ENCODE peak calls at places on chromosomes 13 and 19, in six cellular contexts. S, Z, N, H, V and R are unnamed samples.

GRCh38 chr19:16203256-16204004 is 5.7 kb downstream of the AP1M1 start:
- DNase-seq in S (no peak), Z (no peak), N (no peak), H (no peak), V (no peak), R (no peak)

GRCh38 chr19:33193864-33194362 is at the start of gene LRP3:
- DNase-seq in S (no peak), Z (no peak), N (no peak), H (no peak), V (no peak), R (peak)

GRCh38 chr19:4064551-4065260 is 2.0 kb downstream of the ZBTB7A start:
- DNase-seq in S (no peak), Z (no peak), N (no peak), H (peak), V (peak), R (peak)

GRCh38 chr13:77323858-77324257 is 3.0 kb downstream of the MYCBP2 start:
- DNase-seq in S (no peak), Z (no peak), N (no peak), H (no peak), V (no peak), R (no peak)

GRCh38 chr13:77833331-77833863 is 85.2 kb downstream of the EDNRB start:
- DNase-seq in S (no peak), Z (no peak), N (no peak), H (peak), V (no peak), R (no peak)

GRCh38 chr13:30002577-30002976 is 152.2 kb upstream of the UBL3 start:
- DNase-seq in S (peak), Z (peak), N (no peak), H (no peak), V (no peak), R (no peak)

GRCh38 chr19:53621885-53622710 is 9.7 kb upstream of the DPRX start:
- DNase-seq in S (peak), Z (peak), N (no peak), H (no peak), V (no peak), R (no peak)

GRCh38 chr19:35395762-35396199 is 24.9 kb downstream of the GPR42 start:
- DNase-seq in S (no peak), Z (no peak), N (no peak), H (no peak), V (no peak), R (peak)

GRCh38 chr13:63414247-63414646 is 1998.6 kb upstream of the PCDH20 start:
- DNase-seq in S (no peak), Z (no peak), N (no peak), H (no peak), V (no peak), R (no peak)

GRCh38 chr19:29766100-29766499 is 45.7 kb upstream of the CCNE1 start:
- DNase-seq in S (no peak), Z (no peak), N (no peak), H (no peak), V (no peak), R (no peak)

GRCh38 chr13:109698779-109699178 is 87.6 kb downstream of the IRS2 start:
- DNase-seq in S (peak), Z (peak), N (peak), H (no peak), V (no peak), R (no peak)

GRCh38 chr19:54420383-54421168 is 5.3 kb downstream of the TTYH1 start:
- DNase-seq in S (no peak), Z (no peak), N (no peak), H (no peak), V (no peak), R (peak)

GRCh38 chr13:35283856-35284255 is 192.6 kb downstream of the MAB21L1 start:
- DNase-seq in S (peak), Z (no peak), N (no peak), H (no peak), V (no peak), R (no peak)

GRCh38 chr13:41554626-41555386 is 97.5 kb downstream of the RGCC start:
- DNase-seq in S (peak), Z (no peak), N (no peak), H (no peak), V (no peak), R (no peak)

GRCh38 chr13:33347866-33348265 is 62.3 kb upstream of the STARD13 start:
- DNase-seq in S (no peak), Z (no peak), N (no peak), H (no peak), V (no peak), R (no peak)

GRCh38 chr19:41804327-41804726 is 7.9 kb downstream of the CEACAM3 start:
- DNase-seq in S (no peak), Z (no peak), N (no peak), H (no peak), V (no peak), R (no peak)

GRCh38 chr19:32651729-32652140 is 23.2 kb downstream of the ANKRD27 start:
- DNase-seq in S (no peak), Z (no peak), N (no peak), H (no peak), V (no peak), R (no peak)

GRCh38 chr19:35090160-35090794 is 25.3 kb upstream of the FXYD3 start:
- DNase-seq in S (peak), Z (peak), N (peak), H (peak), V (peak), R (no peak)

GRCh38 chr13:34523401-34523800 is 418.7 kb upstream of the NBEA start:
- DNase-seq in S (no peak), Z (peak), N (no peak), H (no peak), V (no peak), R (no peak)

GRCh38 chr19:21677696-21678418 is 89.5 kb downstream of the ZNF100 start:
- DNase-seq in S (no peak), Z (no peak), N (no peak), H (no peak), V (no peak), R (no peak)

GRCh38 chr13:79393564-79394249 is 12.3 kb downstream of the RBM26 start:
- DNase-seq in S (no peak), Z (no peak), N (no peak), H (peak), V (no peak), R (no peak)

GRCh38 chr13:75959861-75960481 is 323.8 kb downstream of the LMO7 start:
- DNase-seq in S (no peak), Z (no peak), N (no peak), H (no peak), V (no peak), R (no peak)

GRCh38 chr19:15291666-15292065 is 40.7 kb downstream of the BRD4 start:
- DNase-seq in S (no peak), Z (no peak), N (no peak), H (no peak), V (no peak), R (no peak)

GRCh38 chr19:49652723-49653465 is 10.9 kb downstream of the SCAF1 start:
- DNase-seq in S (no peak), Z (no peak), N (no peak), H (no peak), V (no peak), R (no peak)

GRCh38 chr13:108816381-108816780 is 187.0 kb downstream of the MYO16 start:
- DNase-seq in S (no peak), Z (no peak), N (no peak), H (no peak), V (no peak), R (no peak)

GRCh38 chr13:97125810-97126738 is 96.1 kb upstream of the MBNL2 start:
- DNase-seq in S (peak), Z (peak), N (no peak), H (peak), V (peak), R (no peak)

GRCh38 chr13:45500492-45501174 is 35.9 kb downstream of the COG3 start:
- DNase-seq in S (peak), Z (peak), N (peak), H (no peak), V (no peak), R (no peak)

GRCh38 chr13:97366172-97366688 is 67.7 kb upstream of the RAP2A start:
- DNase-seq in S (no peak), Z (no peak), N (no peak), H (no peak), V (no peak), R (no peak)

GRCh38 chr13:113493315-113493951 is 2.9 kb upstream of the DCUN1D2 start:
- DNase-seq in S (peak), Z (peak), N (peak), H (no peak), V (no peak), R (no peak)

GRCh38 chr13:89061821-89062220 is 1390.7 kb downstream of the SLITRK5 start:
- DNase-seq in S (no peak), Z (no peak), N (no peak), H (no peak), V (no peak), R (no peak)

GRCh38 chr19:5838437-5839311 is 828 bp downstream of the FUT6 start:
- DNase-seq in S (no peak), Z (no peak), N (no peak), H (no peak), V (no peak), R (no peak)

GRCh38 chr13:20359335-20359734 is 127.2 kb upstream of the GJB6 start:
- DNase-seq in S (peak), Z (peak), N (peak), H (no peak), V (no peak), R (no peak)

GRCh38 chr19:51687791-51688664 is 5.1 kb upstream of the SPACA6 start:
- DNase-seq in S (peak), Z (peak), N (no peak), H (no peak), V (peak), R (peak)

GRCh38 chr19:55418185-55418584 is 10.6 kb upstream of the UBE2S start:
- DNase-seq in S (peak), Z (peak), N (peak), H (peak), V (no peak), R (no peak)

GRCh38 chr13:46035066-46035465 is 17.5 kb downstream of the ZC3H13 start:
- DNase-seq in S (no peak), Z (no peak), N (no peak), H (no peak), V (no peak), R (no peak)

GRCh38 chr19:36605101-36605838 is at the start of gene ZNF382:
- DNase-seq in S (peak), Z (peak), N (no peak), H (peak), V (no peak), R (peak)

GRCh38 chr13:106260352-106260751 is 275.1 kb downstream of the EFNB2 start:
- DNase-seq in S (no peak), Z (no peak), N (no peak), H (no peak), V (no peak), R (peak)

GRCh38 chr19:48964205-48965032 is 690 bp upstream of the FTL start:
- DNase-seq in S (no peak), Z (no peak), N (no peak), H (no peak), V (no peak), R (no peak)